ENCODE peak calls at places on chromosomes 7 and 10, in seven cellular contexts. E is effector memory CD4-positive, alpha-beta T cell; T is tibial nerve; A is fibroblast of lung; I is brain microvascular endothelial cell; M is Peyer's patch; S is prostate gland. H is an unnamed sample. For H3K36me3, the result is how much of the 10 kb centered on the place peaks cover.

GRCh38 chr10:125006188-125006680 is 64.3 kb downstream of the ZRANB1 start:
- DNase-seq in I (no peak), M (no peak), S (no peak), T (no peak), E (no peak), A (peak), H (no peak)

GRCh38 chr10:130040817-130041330 is 69.8 kb downstream of the C10orf143 start:
- DNase-seq in S (no peak), E (no peak), M (no peak), T (no peak), I (no peak), A (no peak), H (no peak)

GRCh38 chr7:39735903-39736302 is 112.5 kb downstream of the RALA start:
- DNase-seq in S (no peak), A (peak), E (no peak), I (peak), M (no peak), T (no peak), H (no peak)

GRCh38 chr10:78231930-78232329 is 198.3 kb downstream of the RPS24 start:
- DNase-seq in I (no peak), T (no peak), E (no peak), M (no peak), S (no peak), A (no peak), H (no peak)

GRCh38 chr10:60377955-60378354 is 11.7 kb downstream of the ANK3 start:
- DNase-seq in I (no peak), E (no peak), S (no peak), T (no peak), M (no peak), A (peak), H (no peak)

GRCh38 chr7:139650429-139651100 is 127.1 kb downstream of the CLEC2L start:
- DNase-seq in E (no peak), I (no peak), M (peak), T (no peak), S (no peak), A (peak), H (no peak)

GRCh38 chr7:11847336-11847735 is 15.3 kb upstream of the THSD7A start:
- DNase-seq in I (no peak), A (peak), M (no peak), S (no peak), E (no peak), T (no peak), H (no peak)

GRCh38 chr7:155258233-155258575 is 39.5 kb upstream of the INSIG1 start:
- DNase-seq in A (peak), I (peak), S (peak), T (no peak), E (no peak), M (no peak), H (no peak)

GRCh38 chr10:101043356-101043707 is 12.3 kb downstream of the SFXN3 start:
- DNase-seq in S (no peak), E (no peak), I (no peak), A (no peak), T (no peak), M (no peak), H (no peak)

GRCh38 chr10:122426834-122427233 is 27.6 kb upstream of the ARMS2 start:
- DNase-seq in I (no peak), M (no peak), E (no peak), T (no peak), A (no peak), S (no peak), H (no peak)

GRCh38 chr7:155951554-155952158 is 139.4 kb upstream of the SHH start:
- DNase-seq in I (peak), S (peak), M (peak), T (no peak), E (no peak), A (peak), H (no peak)

GRCh38 chr10:117678106-117678505 is 135.6 kb downstream of the EMX2 start:
- DNase-seq in A (no peak), I (peak), S (no peak), E (no peak), M (no peak), T (no peak), H (no peak)

GRCh38 chr10:110706690-110707098 is 62.6 kb downstream of the RBM20 start:
- DNase-seq in I (peak), A (peak), T (no peak), E (no peak), S (no peak), M (no peak), H (no peak)

GRCh38 chr10:132904169-132904813 is 38.1 kb downstream of the CFAP46 start:
- DNase-seq in S (no peak), A (peak), M (no peak), T (no peak), I (no peak), E (no peak), H (no peak)

GRCh38 chr7:106284516-106285050 is at the start of gene NAMPT:
- DNase-seq in T (peak), A (peak), I (no peak), M (peak), S (peak), E (no peak), H (peak)

GRCh38 chr10:78545756-78546155 is 512.1 kb downstream of the RPS24 start:
- DNase-seq in S (no peak), E (no peak), A (no peak), I (no peak), M (no peak), T (no peak), H (no peak)

GRCh38 chr7:28618383-28618782 is 206.1 kb downstream of the CREB5 start:
- DNase-seq in T (no peak), S (no peak), M (no peak), A (no peak), I (no peak), E (no peak), H (no peak)

GRCh38 chr7:86664486-86664885 is 20.8 kb downstream of the GRM3 start:
- DNase-seq in A (no peak), M (no peak), E (no peak), T (no peak), S (no peak), I (no peak), H (no peak)

GRCh38 chr7:141466151-141466904 is 84.9 kb upstream of the AGK start:
- DNase-seq in M (no peak), T (no peak), A (peak), I (no peak), S (no peak), E (no peak), H (no peak)

GRCh38 chr10:60910543-60910942 is 33.4 kb downstream of the RHOBTB1 start:
- DNase-seq in M (no peak), E (no peak), I (no peak), T (no peak), A (no peak), S (no peak), H (no peak)

GRCh38 chr10:13587367-13587766 is 602 bp downstream of the PRPF18 start:
- DNase-seq in M (no peak), S (no peak), E (no peak), I (no peak), A (no peak), T (no peak), H (no peak)

GRCh38 chr7:107150375-107151073 is 18.3 kb upstream of the HBP1 start:
- DNase-seq in T (peak), I (peak), A (peak), E (peak), M (peak), S (peak), H (no peak)

GRCh38 chr10:132036153-132036886 is 29.4 kb upstream of the JAKMIP3 start:
- DNase-seq in M (no peak), I (no peak), A (peak), E (no peak), T (no peak), S (peak), H (no peak)

GRCh38 chr10:51832652-51833383 is 133.4 kb upstream of the CSTF2T start:
- DNase-seq in M (no peak), T (no peak), E (no peak), I (peak), A (peak), S (no peak), H (no peak)

GRCh38 chr7:137927386-137927785 is 74.5 kb downstream of the CREB3L2 start:
- DNase-seq in M (no peak), T (no peak), A (no peak), E (no peak), I (no peak), S (no peak), H (no peak)

GRCh38 chr7:45399069-45399468 is 175.1 kb upstream of the ADCY1 start:
- DNase-seq in E (no peak), T (no peak), A (no peak), S (no peak), I (no peak), M (no peak), H (no peak)

GRCh38 chr7:18020138-18020715 is 7.4 kb downstream of the PRPS1L1 start:
- DNase-seq in M (no peak), I (no peak), A (peak), T (no peak), E (no peak), S (no peak), H (no peak)

GRCh38 chr7:141053626-141054025 is 20.2 kb upstream of the TMEM178B start:
- DNase-seq in E (peak), T (no peak), M (no peak), S (no peak), A (no peak), I (no peak), H (no peak)

GRCh38 chr10:5971315-5971832 is 6.0 kb downstream of the IL15RA start:
- DNase-seq in S (no peak), M (peak), A (peak), E (no peak), I (no peak), T (no peak), H (no peak)

GRCh38 chr10:100186813-100187212 is 984 bp upstream of the ERLIN1 start:
- DNase-seq in E (no peak), A (no peak), S (no peak), I (no peak), T (no peak), M (peak), H (no peak)

GRCh38 chr10:119669975-119670640 is 18.9 kb downstream of the BAG3 start:
- DNase-seq in A (no peak), S (no peak), E (no peak), T (no peak), I (no peak), M (no peak), H (no peak)

GRCh38 chr7:130485734-130486113 is 6.2 kb upstream of the MEST start:
- DNase-seq in M (no peak), E (no peak), I (no peak), S (no peak), T (no peak), A (no peak), H (no peak)

DNA sequence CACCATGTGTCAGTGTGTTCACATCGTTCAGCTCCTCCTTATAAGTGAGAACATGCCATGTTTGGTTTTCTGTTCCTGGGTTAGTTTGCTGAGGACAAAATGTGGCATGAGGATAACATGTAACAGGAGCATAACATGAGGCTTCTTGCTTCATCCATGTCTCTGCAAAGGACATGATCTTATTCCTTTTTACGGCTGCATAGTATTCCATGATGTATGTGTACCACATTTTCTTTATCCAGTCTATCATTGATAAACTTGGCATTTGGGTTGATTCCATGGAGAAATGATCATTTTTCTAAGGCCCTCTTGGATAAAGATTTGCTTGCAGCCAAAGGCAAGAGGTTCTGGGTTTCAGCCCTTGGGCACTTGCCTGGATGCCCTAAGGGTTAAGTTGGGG is 128.5 kb upstream of the ZEB1 start:
- DNase-seq in S (no peak), A (no peak), M (no peak), T (no peak), E (no peak), I (no peak), H (no peak)
- H3K36me3 ChIP-seq in S (under half), A (under half), M (under half), T (under half), E (under half), I (under half), H (under half)

GRCh38 chr10:16698457-16698856 is 118.8 kb downstream of the RSU1 start:
- DNase-seq in T (no peak), I (no peak), A (no peak), M (no peak), S (no peak), E (no peak), H (no peak)
- H3K27ac ChIP-seq in T (no peak), I (no peak), A (no peak), M (no peak), S (no peak), E (no peak), H (no peak)

GRCh38 chr10:31912898-31913847 is 15.5 kb downstream of the ARHGAP12 start:
- DNase-seq in T (no peak), E (no peak), A (peak), M (no peak), S (no peak), I (no peak), H (no peak)
- H3K4me3 ChIP-seq in T (no peak), E (no peak), A (peak), M (no peak), S (no peak), I (no peak), H (peak)

DNA sequence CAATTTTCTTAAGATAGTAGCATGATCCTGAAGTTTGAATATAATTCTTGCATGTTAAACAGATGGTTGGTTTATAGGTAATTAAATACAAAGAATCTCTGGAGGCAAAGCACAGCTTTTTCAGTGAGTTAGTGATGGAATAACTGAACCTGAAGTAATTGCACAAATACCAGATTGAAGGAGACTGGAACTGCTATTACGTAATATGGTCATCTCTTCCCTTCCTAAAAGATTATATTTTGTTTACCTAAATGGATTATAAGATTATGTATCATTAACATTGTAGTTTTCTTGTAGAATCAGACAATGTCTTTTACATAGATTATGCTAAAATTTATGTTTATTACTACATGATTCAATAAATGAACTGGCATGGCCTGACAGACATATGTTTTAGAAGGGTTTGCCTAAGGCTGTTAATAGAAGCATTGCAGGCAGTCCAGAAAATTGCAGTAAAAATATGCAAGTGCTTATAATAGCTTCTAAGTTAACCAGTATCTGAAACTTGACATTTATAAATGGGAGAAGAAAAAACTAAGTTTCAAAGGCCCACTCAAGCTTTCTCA is 35.8 kb upstream of the GPR37 start:
- DNase-seq in A (no peak), T (no peak), M (no peak), I (no peak), S (no peak), E (no peak), H (no peak)
- H3K36me3 ChIP-seq in A (under half), T (under half), M (under half), I (under half), S (under half), E (under half), H (under half)

DNA sequence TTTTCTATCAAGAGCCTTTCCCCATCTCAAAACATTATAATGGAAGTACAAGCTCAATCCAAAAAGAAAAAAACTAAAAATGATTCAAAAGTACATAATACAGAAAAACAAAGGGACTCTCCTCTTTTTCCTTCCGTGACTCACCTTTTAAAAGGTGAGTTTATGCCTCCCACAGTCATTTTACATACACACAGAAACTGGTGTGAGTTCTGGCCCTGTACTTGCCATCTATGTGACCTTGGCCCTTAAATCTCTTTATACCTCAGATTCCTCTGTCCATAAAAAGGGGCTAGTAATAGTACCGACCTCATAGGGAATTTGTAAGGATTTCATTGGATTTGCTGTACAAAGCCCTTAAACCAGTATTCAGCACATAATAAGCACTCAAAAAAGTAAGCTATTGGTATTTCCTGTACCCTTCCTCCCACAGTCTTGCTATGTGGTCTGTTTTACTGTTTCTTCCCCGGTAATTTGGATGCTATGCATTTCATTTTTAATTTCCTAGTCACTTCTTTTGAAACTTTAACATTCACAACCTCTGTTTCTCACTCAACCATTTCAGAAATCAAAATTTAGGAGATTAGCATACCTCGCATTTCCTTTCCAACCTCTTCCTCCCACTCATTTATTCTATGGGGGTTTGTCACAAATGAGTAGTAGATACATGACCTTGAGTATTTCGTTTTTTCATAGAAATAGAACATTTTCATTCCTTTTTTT is 39.0 kb downstream of the STK17A start:
- DNase-seq in S (no peak), I (no peak), A (peak), E (no peak), T (no peak), M (no peak), H (no peak)
- H3K27ac ChIP-seq in S (no peak), I (no peak), A (no peak), E (peak), T (no peak), M (no peak), H (peak)

GRCh38 chr7:923108-924041 is 31.1 kb downstream of the ADAP1 start:
- DNase-seq in T (peak), M (peak), I (peak), S (no peak), A (peak), E (peak), H (no peak)

GRCh38 chr7:926061-927030 is 28.1 kb downstream of the ADAP1 start:
- DNase-seq in M (no peak), I (no peak), E (no peak), S (no peak), A (no peak), T (peak), H (no peak)

GRCh38 chr7:925601-926000 is 28.9 kb downstream of the ADAP1 start:
- DNase-seq in S (no peak), A (no peak), M (peak), E (no peak), T (peak), I (no peak), H (no peak)

GRCh38 chr7:922334-923107 is 32.0 kb downstream of the ADAP1 start:
- DNase-seq in E (no peak), A (no peak), T (peak), I (no peak), M (no peak), S (no peak), H (no peak)

GRCh38 chr7:924541-925231 is 29.8 kb downstream of the ADAP1 start:
- DNase-seq in S (no peak), E (no peak), T (peak), M (peak), A (peak), I (peak), H (no peak)
- H3K4me3 ChIP-seq in S (no peak), E (no peak), T (no peak), M (peak), A (no peak), I (no peak), H (no peak)

GRCh38 chr10:1043532-1043995 is 5.4 kb downstream of the IDI1 start:
- DNase-seq in T (no peak), I (no peak), S (no peak), A (no peak), M (peak), E (no peak), H (no peak)
- H3K36me3 ChIP-seq in T (under half), I (under half), S (under half), A (under half), M (under half), E (under half), H (under half)

GRCh38 chr10:44374155-44374554 is 10.7 kb downstream of the CXCL12 start:
- DNase-seq in M (no peak), I (no peak), T (no peak), A (no peak), E (no peak), S (no peak), H (no peak)
- H3K27ac ChIP-seq in M (no peak), I (no peak), T (no peak), A (no peak), E (no peak), S (no peak), H (no peak)

GRCh38 chr10:71244638-71245419 is 32.5 kb downstream of the UNC5B start:
- DNase-seq in S (peak), A (peak), T (peak), M (no peak), I (peak), E (no peak), H (no peak)
- H3K4me3 ChIP-seq in S (no peak), A (no peak), T (no peak), M (peak), I (peak), E (no peak), H (peak)

GRCh38 chr7:157368955-157369354 is 32.2 kb downstream of the DNAJB6 start:
- DNase-seq in S (no peak), M (no peak), E (no peak), T (no peak), A (no peak), I (no peak), H (no peak)
- H3K36me3 ChIP-seq in S (under half), M (under half), E (half or more), T (half or more), A (under half), I (half or more), H (half or more)

H was measured in thoracic aorta.